ENCODE peak calls at places on chromosome 5, in six cellular contexts. B, Y, S, P, N and Z are unnamed samples.
A peak's percentile ranks its signal among the peaks of the same experiment; 100 is the strongest.

GRCh38 chr5:8473827-8474568 is 605.0 kb downstream of the MTRR start:
- DNase-seq in P (no peak), B (no peak), Y (no peak), S (no peak), N (no peak), Z (no peak)

GRCh38 chr5:171531638-171532037 is 112.2 kb downstream of the FGF18 start:
- DNase-seq in P (no peak), Y (no peak), S (no peak), B (no peak), N (no peak), Z (no peak)

GRCh38 chr5:87784869-87785268 is 372.1 kb upstream of the CCNH start:
- DNase-seq in S (no peak), Y (no peak), B (no peak), P (no peak), N (no peak), Z (no peak)

GRCh38 chr5:143140492-143141231 is 262.8 kb downstream of the NR3C1 start:
- DNase-seq in Y (no peak), N (no peak), P (no peak), B (no peak), S (no peak), Z (no peak)

GRCh38 chr5:133610489-133611356 is 1.6 kb downstream of the FSTL4 start:
- DNase-seq in B (no peak), S (peak; percentile 96), Y (peak; percentile 4), P (no peak), N (peak; percentile 12), Z (peak; percentile 73)

GRCh38 chr5:56693220-56693579 is 122.1 kb upstream of the MAP3K1 start:
- DNase-seq in S (no peak), Y (no peak), N (no peak), P (no peak), B (no peak), Z (no peak)

GRCh38 chr5:72386639-72387038 is 66.5 kb downstream of the PTCD2 start:
- DNase-seq in N (no peak), S (no peak), B (no peak), Y (no peak), P (no peak), Z (no peak)

GRCh38 chr5:111859533-111860270 is 102.7 kb upstream of the NREP start:
- DNase-seq in Y (peak; percentile 96), S (no peak), P (no peak), N (peak; percentile 85), B (no peak), Z (no peak)

GRCh38 chr5:14417232-14417730 is 164.3 kb upstream of the OTULINL start:
- DNase-seq in B (no peak), N (peak; percentile 74), S (no peak), P (no peak), Y (peak; percentile 39), Z (no peak)

GRCh38 chr5:28748446-28748845 is 1710.1 kb upstream of the CDH9 start:
- DNase-seq in P (no peak), S (no peak), B (no peak), N (no peak), Y (no peak), Z (no peak)

GRCh38 chr5:35777358-35778087 is 79.2 kb upstream of the IL7R start:
- DNase-seq in P (peak; percentile 73), Y (peak; percentile 91), B (peak; percentile 44), N (peak; percentile 70), S (peak; percentile 92), Z (peak; percentile 55)

GRCh38 chr5:42454216-42454995 is 31.2 kb downstream of the GHR start:
- DNase-seq in Y (no peak), S (no peak), B (no peak), P (no peak), N (no peak), Z (no peak)

GRCh38 chr5:90786756-90787155 is 228.2 kb downstream of the ADGRV1 start:
- DNase-seq in S (no peak), P (no peak), N (no peak), Y (no peak), B (no peak), Z (no peak)

GRCh38 chr5:79357401-79357800 is 121.5 kb downstream of the JMY start:
- DNase-seq in P (no peak), Y (peak; percentile 33), S (no peak), N (peak; percentile 4), B (no peak), Z (no peak)

GRCh38 chr5:168168978-168169696 is 122.3 kb upstream of the WWC1 start:
- DNase-seq in N (no peak), B (no peak), P (no peak), Y (no peak), S (no peak), Z (no peak)

GRCh38 chr5:91556-92263 is at the start of gene PLEKHG4B:
- DNase-seq in P (no peak), Y (no peak), S (peak; percentile 93), N (peak; percentile 14), B (no peak), Z (no peak)

GRCh38 chr5:68920888-68921287 is 172.9 kb upstream of the SLC30A5 start:
- DNase-seq in N (no peak), B (no peak), P (no peak), Y (no peak), S (no peak), Z (no peak)

GRCh38 chr5:68919988-68920490 is 173.8 kb upstream of the SLC30A5 start:
- DNase-seq in S (no peak), Y (no peak), P (no peak), N (no peak), B (no peak), Z (no peak)

GRCh38 chr5:68918306-68918705 is 175.5 kb upstream of the SLC30A5 start:
- DNase-seq in P (no peak), Y (no peak), N (no peak), B (no peak), S (no peak), Z (no peak)

GRCh38 chr5:68924490-68925145 is 169.2 kb upstream of the SLC30A5 start:
- DNase-seq in P (no peak), N (peak; percentile 89), Y (peak; percentile 25), B (peak; percentile 68), S (no peak), Z (no peak)

GRCh38 chr5:68922172-68922987 is 171.4 kb upstream of the SLC30A5 start:
- DNase-seq in N (no peak), S (no peak), B (no peak), Y (no peak), P (no peak), Z (no peak)
- H3K9me3 ChIP-seq in N (peaks cover 4% of the 10 kb centered on the region), S (no peaks in the 10 kb centered on the region), B (peaks cover 3% of the 10 kb centered on the region), Y (no peaks in the 10 kb centered on the region), P (no peaks in the 10 kb centered on the region), Z (no peaks in the 10 kb centered on the region)

GRCh38 chr5:136629125-136629790 is 263.9 kb upstream of the TRPC7 start:
- DNase-seq in B (no peak), Y (no peak), N (no peak), P (no peak), S (peak; percentile 16), Z (no peak)
- H3K27ac ChIP-seq in B (no peak overlapping the region), Y (no peak overlapping the region), N (no peak overlapping the region), P (no peak overlapping the region), S (no peak overlapping the region), Z (no peak overlapping the region)

GRCh38 chr5:61329729-61330128 is 2.3 kb upstream of the ZSWIM6 start:
- DNase-seq in B (peak; percentile 74), S (peak; percentile 49), Y (peak; percentile 36), P (no peak), N (no peak), Z (no peak)

GRCh38 chr5:61328791-61329617 is 3.1 kb upstream of the ZSWIM6 start:
- DNase-seq in P (no peak), B (no peak), N (no peak), Y (peak; percentile 48), S (peak; percentile 25), Z (no peak)

GRCh38 chr5:61330879-61331406 is 1.1 kb upstream of the ZSWIM6 start:
- DNase-seq in B (peak; percentile 67), P (no peak), S (peak; percentile 73), N (peak; percentile 63), Y (peak; percentile 78), Z (peak; percentile 86)

GRCh38 chr5:61331407-61332368 is at the start of gene ZSWIM6:
- DNase-seq in N (peak; percentile 97), Y (peak; percentile 100), B (peak; percentile 94), S (peak; percentile 100), P (peak; percentile 96), Z (peak; percentile 99)

DNA sequence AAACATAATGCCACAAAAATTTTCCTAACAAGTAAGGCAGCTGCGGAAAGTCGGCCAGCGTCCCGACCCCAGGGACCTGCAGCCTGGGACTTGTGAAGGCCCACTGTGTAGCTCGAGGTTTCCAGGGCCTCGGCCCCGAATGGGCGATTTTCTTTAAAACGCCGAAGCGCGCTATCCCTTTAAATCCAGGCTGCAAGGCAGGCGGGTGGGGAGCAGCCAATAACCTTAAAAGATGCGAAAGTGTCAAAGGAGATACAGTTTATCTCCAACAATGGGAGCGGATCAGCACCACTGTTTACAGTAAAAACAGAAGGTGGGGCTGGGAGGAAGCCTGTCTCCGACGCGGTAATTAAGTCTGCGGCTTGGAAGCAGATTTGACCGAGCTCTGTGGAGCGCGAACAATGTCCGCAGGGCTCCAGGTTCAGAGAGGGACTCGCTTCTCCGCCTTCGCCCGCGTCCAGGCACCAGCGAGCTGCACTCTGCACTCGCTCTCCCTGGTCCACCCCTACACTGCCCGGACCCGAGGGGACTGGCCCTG is 1.6 kb upstream of the ZSWIM6 start:
- DNase-seq in Y (peak; percentile 68), B (peak; percentile 59), S (peak; percentile 77), N (peak; percentile 71), P (no peak), Z (no peak)
- TF ChIP-seq EZH2 in Y (no peak), B (no peak), S (peak; percentile 44), N (no peak), P (no peak), Z (no peak)

GRCh38 chr5:173412566-173412965 is 84.4 kb upstream of the STC2 start:
- DNase-seq in B (no peak), Y (peak; percentile 80), S (no peak), P (no peak), N (peak; percentile 56), Z (no peak)

GRCh38 chr5:173412151-173412550 is 83.9 kb upstream of the STC2 start:
- DNase-seq in B (no peak), P (no peak), N (no peak), S (no peak), Y (no peak), Z (no peak)

GRCh38 chr5:173408946-173409345 is 80.7 kb upstream of the STC2 start:
- DNase-seq in P (no peak), S (no peak), B (no peak), Y (peak; percentile 62), N (no peak), Z (no peak)

GRCh38 chr5:173413476-173413982 is 85.3 kb upstream of the STC2 start:
- DNase-seq in N (no peak), Y (no peak), B (no peak), S (no peak), P (no peak), Z (no peak)

DNA sequence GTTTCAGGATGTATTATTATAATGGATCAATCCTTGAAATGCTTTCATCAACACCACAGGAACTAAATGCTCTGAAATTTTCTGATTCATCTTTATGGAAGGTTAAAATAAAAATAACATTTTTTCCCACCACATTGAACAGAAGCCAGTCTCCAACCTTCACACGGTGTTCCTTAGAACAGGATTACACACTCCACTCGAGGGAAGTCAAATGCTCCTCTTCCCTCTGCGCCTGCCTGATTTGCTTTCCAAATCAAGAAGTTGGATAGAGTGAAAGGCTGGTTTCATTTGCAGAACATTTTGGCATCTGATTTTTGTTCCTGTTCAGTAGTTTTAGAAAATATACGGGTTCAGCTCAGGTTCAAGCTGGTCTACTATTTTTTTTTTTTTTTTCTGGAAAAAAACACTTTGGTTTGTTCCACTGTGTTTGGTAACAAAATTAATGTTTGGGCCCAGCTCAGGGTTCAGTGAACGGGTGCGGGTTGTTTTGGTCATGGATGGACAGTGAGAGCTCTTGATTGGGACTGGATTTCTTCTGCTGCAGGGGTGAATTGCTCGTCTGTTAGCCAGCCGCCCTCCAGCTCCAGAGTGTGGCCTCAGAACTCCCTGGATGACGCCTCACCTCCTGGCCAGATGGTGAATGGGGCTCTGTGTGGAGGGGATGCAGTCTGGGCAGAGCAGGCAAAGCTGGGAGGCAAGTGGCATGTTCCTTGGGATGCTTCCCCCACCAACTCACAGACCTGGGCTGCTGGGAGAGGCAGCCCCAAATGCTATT is 82.4 kb upstream of the STC2 start:
- DNase-seq in N (no peak), P (no peak), Y (no peak), S (no peak), B (no peak), Z (no peak)
- H3K9me3 ChIP-seq in N (no peaks in the 10 kb centered on the region), P (no peaks in the 10 kb centered on the region), Y (no peaks in the 10 kb centered on the region), S (no peaks in the 10 kb centered on the region), B (peaks cover 3% of the 10 kb centered on the region), Z (no peaks in the 10 kb centered on the region)